ENCODE peak calls at places on chromosomes 11 and 22, in ten cellular contexts. N, W, I, D, C, U, H, E, F and R are unnamed samples.

GRCh38 chr22:43820671-43821305 is 8.7 kb upstream of the EFCAB6 start:
- DNase-seq in H (no peak), D (no peak), W (no peak), N (no peak), F (no peak), U (peak; percentile 47), I (no peak), C (no peak), E (no peak), R (peak; percentile 39)

GRCh38 chr11:62295504-62295903 is 3.4 kb downstream of the SCGB1D4 start:
- DNase-seq in E (no peak), I (no peak), N (peak; percentile 12), D (peak; percentile 13), W (no peak), H (peak; percentile 43), C (peak; percentile 58), U (no peak), F (no peak), R (no peak)

GRCh38 chr11:92302766-92303165 is 78.1 kb downstream of the FAT3 start:
- DNase-seq in D (no peak), E (no peak), F (no peak), N (peak; percentile 77), H (peak; percentile 64), U (no peak), I (no peak), W (no peak), C (no peak), R (no peak)

GRCh38 chr11:59224419-59224928 is 11.7 kb upstream of the MPEG1 start:
- DNase-seq in N (no peak), U (no peak), D (no peak), E (no peak), F (no peak), I (no peak), C (no peak), W (no peak), H (no peak), R (no peak)

GRCh38 chr22:19610518-19611253 is 86.5 kb upstream of the CLDN5 start:
- DNase-seq in H (no peak), F (peak; percentile 63), N (no peak), E (no peak), I (peak; percentile 63), W (no peak), C (peak; percentile 56), U (no peak), D (peak; percentile 14), R (no peak)

GRCh38 chr11:65186701-65187100 is 5.0 kb downstream of the CAPN1 start:
- DNase-seq in N (no peak), H (no peak), D (no peak), F (no peak), I (no peak), C (no peak), E (no peak), U (no peak), W (no peak), R (no peak)

GRCh38 chr11:61967924-61968757 is 707 bp upstream of the FTH1 start:
- DNase-seq in E (peak; percentile 30), F (peak; percentile 45), C (peak; percentile 32), U (peak; percentile 76), D (peak; percentile 49), N (no peak), H (no peak), I (peak; percentile 65), W (no peak), R (peak; percentile 56)

GRCh38 chr22:40238425-40239344 is 61.0 kb downstream of the TNRC6B start:
- DNase-seq in U (no peak), I (no peak), D (no peak), H (peak; percentile 88), E (no peak), N (peak; percentile 79), C (no peak), F (no peak), W (no peak), R (no peak)

GRCh38 chr11:64245797-64246623 is 733 bp downstream of the PPP1R14B start:
- DNase-seq in N (peak; percentile 91), W (no peak), I (peak; percentile 80), D (peak; percentile 57), F (peak; percentile 88), U (no peak), E (peak; percentile 46), H (peak; percentile 85), C (no peak), R (peak; percentile 58)

GRCh38 chr11:28911829-28912228 is 803.6 kb downstream of the METTL15 start:
- DNase-seq in U (no peak), H (no peak), D (no peak), N (no peak), F (no peak), I (no peak), E (no peak), W (no peak), C (no peak), R (no peak)

GRCh38 chr11:130181295-130182272 is 22.0 kb downstream of the ST14 start:
- DNase-seq in C (no peak), W (no peak), F (no peak), E (no peak), U (no peak), I (no peak), D (no peak), H (peak; percentile 88), N (peak; percentile 61), R (peak; percentile 86)

GRCh38 chr11:3127706-3128355 is 37.3 kb downstream of the OSBPL5 start:
- DNase-seq in E (no peak), U (no peak), N (no peak), D (no peak), H (no peak), W (no peak), C (no peak), I (no peak), F (no peak), R (no peak)